ENCODE peak calls at places on chromosomes 2 and 18, in seven cellular contexts. G is esophagus squamous epithelium; B is HFF-Myc; J is CD8-positive, alpha-beta T cell; O is astrocyte of the spinal cord; P is activated CD8-positive, alpha-beta T cell treated with anti-CD3 and anti-CD28 coated beads for 36 hours; M is Calu3. T is an unnamed sample.

GRCh38 chr2:113217455-113218282 is 43.9 kb downstream of the PSD4 start:
- DNase-seq in G (no peak), B (no peak), J (no peak), O (peak; percentile 81), P (no peak), M (peak; percentile 39), T (no peak)

GRCh38 chr2:101704046-101704466 is 6.5 kb downstream of the MAP4K4 start:
- DNase-seq in G (no peak), B (peak; percentile 57), J (peak; percentile 24), O (peak; percentile 60), P (no peak), M (no peak), T (no peak)

GRCh38 chr18:32139835-32140283 is 48.2 kb downstream of the RNF138 start:
- DNase-seq in G (no peak), B (no peak), J (no peak), O (no peak), P (no peak), M (no peak), T (no peak)

GRCh38 chr18:60070631-60071030 is 170.8 kb downstream of the PMAIP1 start:
- DNase-seq in G (no peak), B (no peak), J (no peak), O (peak; percentile 71), P (no peak), M (no peak), T (no peak)

GRCh38 chr2:137888845-137889244 is 75.4 kb upstream of the HNMT start:
- DNase-seq in G (no peak), B (no peak), J (no peak), O (peak; percentile 22), P (peak; percentile 19), M (peak; percentile 77), T (no peak)

GRCh38 chr2:101630224-101630949 is 67.1 kb upstream of the MAP4K4 start:
- DNase-seq in G (no peak), B (no peak), J (no peak), O (no peak), P (no peak), M (peak; percentile 90), T (no peak)

GRCh38 chr2:68847751-68848150 is 23.4 kb downstream of the BMP10 start:
- DNase-seq in G (no peak), B (no peak), J (no peak), O (no peak), P (no peak), M (no peak), T (no peak)

GRCh38 chr2:235566931-235567495 is 73.2 kb downstream of the AGAP1 start:
- DNase-seq in G (no peak), B (no peak), J (no peak), O (no peak), P (no peak), M (no peak), T (no peak)

GRCh38 chr18:49015886-49016647 is 65.3 kb upstream of the SMAD7 start:
- DNase-seq in G (no peak), B (no peak), J (no peak), O (no peak), P (no peak), M (no peak), T (no peak)

GRCh38 chr18:48997985-48998831 is 47.4 kb upstream of the SMAD7 start:
- DNase-seq in G (no peak), B (peak; percentile 85), J (no peak), O (peak; percentile 98), P (no peak), M (peak; percentile 92), T (no peak)

GRCh38 chr18:67199993-67200617 is 316.4 kb downstream of the DSEL start:
- DNase-seq in G (no peak), B (peak; percentile 26), J (no peak), O (peak; percentile 73), P (no peak), M (peak; percentile 13), T (no peak)

GRCh38 chr2:31219131-31219969 is 2.0 kb upstream of the CAPN14 start:
- DNase-seq in G (no peak), B (no peak), J (no peak), O (no peak), P (no peak), M (no peak), T (no peak)

GRCh38 chr2:2828774-2829368 is 497.8 kb upstream of the MYT1L start:
- DNase-seq in G (no peak), B (no peak), J (no peak), O (no peak), P (no peak), M (no peak), T (no peak)

GRCh38 chr2:118492335-118492734 is 355.1 kb downstream of the EN1 start:
- DNase-seq in G (no peak), B (peak; percentile 14), J (no peak), O (peak; percentile 48), P (no peak), M (no peak), T (no peak)
- TF ChIP-seq CTCF in G (no peak), B (peak; percentile 34), J (no peak), O (peak; percentile 47), P (peak; percentile 33), M (peak; percentile 43), T (peak; percentile 26)

GRCh38 chr2:77796397-77796796 is 274.2 kb upstream of the LRRTM4 start:
- DNase-seq in G (no peak), B (no peak), J (no peak), O (no peak), P (no peak), M (no peak), T (no peak)
- TF ChIP-seq CTCF in G (no peak), B (no peak), J (no peak), O (no peak), P (no peak), M (no peak), T (no peak)

GRCh38 chr2:120898496-120898895 is 162.8 kb downstream of the GLI2 start:
- DNase-seq in G (no peak), B (no peak), J (no peak), O (no peak), P (no peak), M (no peak), T (no peak)

GRCh38 chr2:120896126-120896525 is 160.5 kb downstream of the GLI2 start:
- DNase-seq in G (no peak), B (no peak), J (no peak), O (no peak), P (no peak), M (no peak), T (no peak)

GRCh38 chr2:120897399-120897798 is 161.7 kb downstream of the GLI2 start:
- DNase-seq in G (no peak), B (no peak), J (no peak), O (no peak), P (no peak), M (no peak), T (no peak)

GRCh38 chr2:120894936-120895335 is 159.3 kb downstream of the GLI2 start:
- DNase-seq in G (no peak), B (no peak), J (no peak), O (no peak), P (no peak), M (no peak), T (no peak)

GRCh38 chr2:120896904-120897303 is 161.2 kb downstream of the GLI2 start:
- DNase-seq in G (no peak), B (no peak), J (no peak), O (no peak), P (no peak), M (no peak), T (no peak)
- TF ChIP-seq CTCF in G (no peak), B (no peak), J (no peak), O (no peak), P (no peak), M (no peak), T (no peak)

GRCh38 chr18:12424252-12424651 is 16.5 kb downstream of the PRELID3A start:
- DNase-seq in G (no peak), B (no peak), J (no peak), O (no peak), P (no peak), M (no peak), T (no peak)
- TF ChIP-seq CTCF in G (no peak), B (no peak), J (no peak), O (no peak), P (no peak), M (no peak), T (no peak)

GRCh38 chr2:226251661-226252060 is 548.0 kb downstream of the IRS1 start:
- DNase-seq in G (no peak), B (no peak), J (no peak), O (no peak), P (no peak), M (no peak), T (no peak)

DNA sequence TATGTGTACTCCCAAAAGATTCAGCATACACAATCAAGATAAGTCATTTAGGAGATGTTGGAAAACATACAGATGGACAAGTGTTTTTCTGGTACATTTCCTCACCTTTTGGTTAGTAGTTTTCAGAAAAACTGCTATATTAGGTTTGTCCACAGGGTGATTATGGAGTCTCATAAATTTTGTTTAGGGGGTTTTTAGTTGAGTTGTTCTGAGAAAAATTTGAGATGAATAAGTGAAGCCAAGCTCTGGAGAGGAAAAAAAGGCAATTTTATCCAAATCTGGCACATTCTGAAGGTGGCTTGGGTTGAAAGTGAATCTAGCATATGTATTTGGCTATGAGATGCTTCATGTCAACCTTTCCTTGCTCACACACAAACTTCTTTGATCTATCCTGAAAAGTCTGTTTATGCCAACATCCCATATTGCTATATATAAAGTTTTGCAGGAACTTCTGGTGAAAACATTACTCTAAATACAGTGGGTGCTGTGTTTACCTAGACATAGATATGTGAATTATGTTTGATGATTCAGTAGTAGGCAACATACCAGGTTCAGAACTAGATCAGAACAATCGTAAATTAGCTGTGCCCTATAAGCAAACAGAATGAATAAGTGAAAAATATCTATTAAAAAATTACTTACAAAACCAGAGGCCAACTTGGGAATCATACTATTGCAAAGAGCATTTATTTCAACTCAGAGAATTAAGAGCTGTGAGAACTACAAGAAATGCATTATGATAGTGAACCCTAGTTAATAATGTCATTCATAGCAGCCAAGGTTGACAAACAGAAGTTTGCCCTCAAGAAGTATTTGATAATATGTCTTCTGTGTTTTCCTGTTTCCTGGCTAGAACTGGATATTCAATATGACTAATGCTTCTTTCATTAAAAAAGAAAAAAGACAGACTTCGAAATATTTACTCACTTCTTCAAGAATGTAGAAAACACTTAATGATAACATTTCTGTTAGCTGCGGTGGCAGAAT is 552.0 kb downstream of the IRS1 start:
- DNase-seq in G (no peak), B (no peak), J (no peak), O (peak; percentile 20), P (no peak), M (no peak), T (no peak)
- TF ChIP-seq CTCF in G (no peak), B (no peak), J (no peak), O (no peak), P (no peak), M (no peak), T (no peak)

GRCh38 chr2:106801256-106801655 is 84.7 kb downstream of the ST6GAL2 start:
- DNase-seq in G (no peak), B (no peak), J (no peak), O (no peak), P (no peak), M (no peak), T (no peak)
- TF ChIP-seq CTCF in G (no peak), B (no peak), J (no peak), O (no peak), P (no peak), M (no peak), T (no peak)